ENCODE peak calls at places on chromosomes 4 and X, in six cellular contexts. J is esophagus squamous epithelium, B is adrenal gland, V is tibial artery, Q is left lung, F is fibroblast of lung. N is an unnamed sample.

GRCh38 chr4:54542119-54542438 is 115.7 kb upstream of the KIT start:
- DNase-seq in Q (no peak), B (no peak), V (no peak), J (no peak), F (no peak), N (no peak)

GRCh38 chr4:146550161-146550560 is 28.4 kb upstream of the SLC10A7 start:
- DNase-seq in Q (no peak), F (no peak), V (no peak), B (no peak), J (no peak), N (no peak)

GRCh38 chr4:142080960-142081359 is 444.6 kb downstream of the IL15 start:
- DNase-seq in F (no peak), J (no peak), B (peak; percentile 22), V (no peak), Q (no peak), N (no peak)

GRCh38 chr4:100019821-100020220 is 69.7 kb upstream of the H2AZ1 start:
- DNase-seq in F (no peak), J (no peak), Q (no peak), V (no peak), B (no peak), N (no peak)

GRCh38 chrX:106898462-106898861 is 4.7 kb downstream of the RIPPLY1 start:
- DNase-seq in B (no peak), F (peak; percentile 70), J (no peak), V (no peak), Q (no peak), N (no peak)

GRCh38 chrX:65926095-65927019 is 113.5 kb downstream of the VSIG4 start:
- DNase-seq in F (no peak), Q (no peak), V (no peak), J (no peak), B (no peak), N (no peak)

GRCh38 chr4:47505666-47506065 is 20.6 kb downstream of the ATP10D start:
- DNase-seq in Q (no peak), J (no peak), V (no peak), B (no peak), F (no peak), N (no peak)

GRCh38 chrX:15277594-15277993 is 7.7 kb upstream of the ASB9 start:
- DNase-seq in V (no peak), Q (no peak), J (no peak), B (no peak), F (no peak), N (no peak)

GRCh38 chrX:151009582-151009981 is 26.4 kb downstream of the HMGB3 start:
- DNase-seq in Q (no peak), B (no peak), V (no peak), F (no peak), J (no peak), N (no peak)

GRCh38 chr4:47856713-47857112 is 18.8 kb upstream of the CORIN start:
- DNase-seq in B (no peak), V (no peak), J (no peak), Q (no peak), F (no peak), N (no peak)

GRCh38 chrX:148070504-148070877 is 89.4 kb downstream of the FMR1NB start:
- DNase-seq in J (no peak), F (no peak), Q (no peak), B (no peak), V (no peak), N (no peak)

GRCh38 chrX:107226766-107227165 is 20.4 kb downstream of the DNAAF6 start:
- DNase-seq in J (no peak), B (no peak), Q (no peak), V (no peak), F (no peak), N (no peak)

GRCh38 chr4:85761803-85762202 is 286.9 kb downstream of the ARHGAP24 start:
- DNase-seq in J (no peak), Q (no peak), V (peak; percentile 73), F (peak; percentile 94), B (peak; percentile 36), N (no peak)

GRCh38 chr4:97074531-97074930 is 1068.7 kb downstream of the STPG2 start:
- DNase-seq in V (no peak), B (no peak), J (no peak), F (no peak), Q (no peak), N (no peak)

GRCh38 chr4:90127223-90127705 is at the start of gene CCSER1:
- DNase-seq in J (peak; percentile 25), Q (peak; percentile 92), F (peak; percentile 44), B (peak; percentile 37), V (peak; percentile 76), N (peak; percentile 85)

GRCh38 chrX:150954951-150955350 is 28.2 kb upstream of the HMGB3 start:
- DNase-seq in V (no peak), B (no peak), F (no peak), Q (no peak), J (no peak), N (no peak)

GRCh38 chr4:57081651-57082349 is 28.4 kb downstream of the IGFBP7 start:
- DNase-seq in V (no peak), B (no peak), Q (no peak), J (no peak), F (no peak), N (no peak)

GRCh38 chr4:30790123-30790522 is 70.0 kb downstream of the PCDH7 start:
- DNase-seq in F (no peak), J (no peak), B (no peak), Q (no peak), V (no peak), N (no peak)
- H3K27ac ChIP-seq in F (no peak overlapping the region), J (no peak overlapping the region), B (no peak overlapping the region), Q (no peak overlapping the region), V (no peak overlapping the region), N (no peak overlapping the region)

GRCh38 chr4:140296871-140297570 is 76.4 kb upstream of the SCOC start:
- DNase-seq in F (no peak), V (no peak), B (peak; percentile 82), J (no peak), Q (no peak), N (peak; percentile 49)
- H3K4me3 ChIP-seq in F (no peak overlapping the region), V (no peak overlapping the region), B (no peak overlapping the region), J (no peak overlapping the region), Q (no peak overlapping the region), N (no peak overlapping the region)

GRCh38 chrX:48579259-48579658 is 5.0 kb downstream of the RBM3 start:
- DNase-seq in F (no peak), Q (no peak), J (no peak), V (no peak), B (no peak), N (no peak)
- H3K27ac ChIP-seq in F (no peak overlapping the region), Q (no peak overlapping the region), J (peak overlapping the region; percentile 38), V (no peak overlapping the region), B (no peak overlapping the region), N (no peak overlapping the region)

GRCh38 chrX:153726286-153727107 is 1.8 kb downstream of the ABCD1 start:
- DNase-seq in B (peak; percentile 90), F (peak; percentile 53), J (peak; percentile 38), Q (peak; percentile 86), V (peak; percentile 85), N (no peak)
- H3K4me3 ChIP-seq in B (no peak overlapping the region), F (no peak overlapping the region), J (peak overlapping the region; percentile 22), Q (peak overlapping the region; percentile 71), V (peak overlapping the region; percentile 80), N (no peak overlapping the region)

N was measured in dorsolateral prefrontal cortex.